ENCODE peak calls at places on chromosomes 5 and 9, in five cellular contexts. P is thoracic aorta; Y is stimulated activated CD8-positive, alpha-beta memory T cell treated with anti-CD3 and anti-CD28 coated beads, Interleukin-12 subunit alpha, Interleukin-12 subunit beta, amount 100 ng/mL, for 1 hour; X is neural crest cell; W is glutamatergic neuron. E is an unnamed sample.
A peak's percentile ranks its signal among the peaks of the same experiment; 100 is the strongest.

GRCh38 chr5:68264024-68264956 is 48.7 kb downstream of the PIK3R1 start:
- DNase-seq in P (no peak), Y (no peak), X (no peak), W (no peak), E (no peak)

GRCh38 chr5:154758501-154758900 is 3.3 kb downstream of the LARP1 start:
- DNase-seq in P (no peak), Y (no peak), X (no peak), W (no peak), E (no peak)

GRCh38 chr9:120932086-120932818 is 5.7 kb upstream of the TRAF1 start:
- DNase-seq in P (no peak), Y (no peak), X (no peak), W (no peak), E (no peak)

GRCh38 chr5:91345466-91345865 is 37.7 kb downstream of the ARRDC3 start:
- DNase-seq in P (no peak), Y (no peak), X (no peak), W (no peak), E (peak; percentile 65)

GRCh38 chr5:53399921-53400697 is 80.3 kb upstream of the FST start:
- DNase-seq in P (no peak), Y (no peak), X (no peak), W (no peak), E (no peak)

GRCh38 chr5:117455236-117456233 is 880.9 kb upstream of the SEMA6A start:
- DNase-seq in P (no peak), Y (no peak), X (no peak), W (no peak), E (no peak)

GRCh38 chr9:35856206-35856605 is 14.0 kb downstream of the OR13J1 start:
- DNase-seq in P (no peak), Y (no peak), X (no peak), W (no peak), E (no peak)

GRCh38 chr5:150132740-150133139 is 22.9 kb downstream of the PDGFRB start:
- DNase-seq in P (no peak), Y (no peak), X (no peak), W (no peak), E (no peak)

GRCh38 chr5:116378007-116378831 is 196.4 kb downstream of the SEMA6A start:
- DNase-seq in P (no peak), Y (no peak), X (no peak), W (peak; percentile 85), E (no peak)

GRCh38 chr5:7047862-7048261 is 334.6 kb downstream of the TENT4A start:
- DNase-seq in P (no peak), Y (no peak), X (no peak), W (no peak), E (no peak)

GRCh38 chr5:81826128-81826527 is 75.2 kb upstream of the SSBP2 start:
- DNase-seq in P (no peak), Y (no peak), X (no peak), W (no peak), E (no peak)

GRCh38 chr9:128390813-128391711 is 19.9 kb downstream of the URM1 start:
- DNase-seq in P (no peak), Y (no peak), X (no peak), W (no peak), E (no peak)

GRCh38 chr5:19546521-19546920 is 441.5 kb downstream of the CDH18 start:
- DNase-seq in P (no peak), Y (no peak), X (no peak), W (no peak), E (no peak)

GRCh38 chr9:81080185-81080584 is 609.2 kb downstream of the TLE1 start:
- DNase-seq in P (no peak), Y (no peak), X (no peak), W (no peak), E (no peak)

GRCh38 chr5:148791334-148791667 is 35.1 kb upstream of the ADRB2 start:
- DNase-seq in P (no peak), Y (no peak), X (no peak), W (no peak), E (peak; percentile 11)

GRCh38 chr5:15791859-15792258 is 291.9 kb downstream of the FBXL7 start:
- DNase-seq in P (no peak), Y (no peak), X (no peak), W (no peak), E (no peak)

GRCh38 chr9:109307380-109308240 is 13.2 kb downstream of the EPB41L4B start:
- DNase-seq in P (no peak), Y (no peak), X (no peak), W (no peak), E (no peak)

GRCh38 chr5:172740483-172741205 is 30.4 kb downstream of the DUSP1 start:
- DNase-seq in P (peak; percentile 82), Y (no peak), X (no peak), W (no peak), E (peak; percentile 70)

GRCh38 chr5:159787837-159788236 is 128.4 kb upstream of the ADRA1B start:
- DNase-seq in P (no peak), Y (no peak), X (no peak), W (no peak), E (no peak)

GRCh38 chr5:1851290-1851934 is 31.3 kb downstream of the IRX4 start:
- DNase-seq in P (no peak), Y (no peak), X (no peak), W (no peak), E (no peak)

GRCh38 chr9:761155-761792 is 80.2 kb upstream of the DMRT1 start:
- DNase-seq in P (no peak), Y (no peak), X (no peak), W (no peak), E (peak; percentile 38)